ENCODE peak calls at places on chromosomes 6 and 20, in five cellular contexts. A is GM23338, H is hepatocyte, M is Karpas-422, Y is MM.1S. F is an unnamed sample. For H4K20me1 and H3K9me2, the result is how much of the 10 kb centered on the place peaks cover.

GRCh38 chr20:46040902-46041535 is 12.0 kb downstream of the SLC12A5 start:
- DNase-seq in H (peak), A (peak), Y (peak), M (peak), F (peak)

GRCh38 chr6:120966321-120966720 is 368.0 kb downstream of the TBC1D32 start:
- DNase-seq in H (no peak), A (no peak), M (no peak), Y (no peak), F (no peak)

GRCh38 chr6:137901454-137901853 is 34.4 kb downstream of the TNFAIP3 start:
- DNase-seq in A (no peak), H (peak), Y (no peak), M (no peak), F (no peak)

GRCh38 chr20:59735486-59735885 is 131.1 kb downstream of the PHACTR3 start:
- DNase-seq in H (no peak), A (no peak), M (no peak), Y (no peak), F (no peak)

GRCh38 chr6:81331526-81331925 is 421.0 kb downstream of the TENT5A start:
- DNase-seq in Y (no peak), A (no peak), H (no peak), M (no peak), F (peak)

GRCh38 chr6:100488231-100488630 is 23.5 kb upstream of the SIM1 start:
- DNase-seq in H (no peak), Y (no peak), M (no peak), A (no peak), F (no peak)

GRCh38 chr6:145688493-145688905 is 46.8 kb downstream of the EPM2A start:
- DNase-seq in A (no peak), Y (no peak), M (no peak), H (no peak), F (peak)

GRCh38 chr6:37705239-37706051 is 7.8 kb upstream of the MDGA1 start:
- DNase-seq in A (peak), H (peak), Y (peak), M (peak), F (peak)

GRCh38 chr6:30213999-30214982 is 1.1 kb upstream of the TRIM26 start:
- DNase-seq in A (peak), M (peak), H (peak), Y (peak), F (peak)

GRCh38 chr6:6927437-6928361 is 180.1 kb upstream of the RREB1 start:
- DNase-seq in M (no peak), Y (no peak), A (peak), H (no peak), F (peak)

GRCh38 chr6:140438346-140438735 is 1063.9 kb upstream of the CITED2 start:
- DNase-seq in M (no peak), Y (no peak), H (no peak), A (no peak), F (peak)

GRCh38 chr20:46757754-46758678 is 48.6 kb downstream of the SLC2A10 start:
- DNase-seq in Y (peak), M (peak), A (peak), H (peak), F (peak)

GRCh38 chr6:143596857-143597256 is 80.9 kb upstream of the PHACTR2 start:
- DNase-seq in H (peak), M (no peak), Y (no peak), A (peak), F (peak)

GRCh38 chr6:167047554-167047953 is 48.4 kb downstream of the CEP43 start:
- DNase-seq in Y (peak), H (no peak), M (peak), A (no peak), F (no peak)

GRCh38 chr6:44237813-44238433 is 9.0 kb upstream of the HSP90AB1 start:
- DNase-seq in Y (peak), M (peak), H (peak), A (peak), F (peak)

GRCh38 chr6:156694679-156695078 is 82.5 kb upstream of the ARID1B start:
- DNase-seq in Y (no peak), H (no peak), A (no peak), M (no peak), F (no peak)

GRCh38 chr20:36435799-36436541 is 105.3 kb upstream of the MYL9 start:
- DNase-seq in A (peak), H (peak), M (peak), Y (no peak), F (peak)

GRCh38 chr6:136889271-136890193 is 32.6 kb upstream of the SLC35D3 start:
- DNase-seq in A (no peak), Y (no peak), M (peak), H (no peak), F (no peak)

GRCh38 chr20:17747431-17747846 is 47.7 kb downstream of the BANF2 start:
- DNase-seq in A (no peak), M (no peak), H (peak), Y (no peak), F (peak)

GRCh38 chr6:50185006-50185405 is 135.3 kb upstream of the DEFB112 start:
- DNase-seq in H (peak), M (peak), A (peak), Y (no peak), F (no peak)

GRCh38 chr20:25084616-25085187 is 2.8 kb upstream of the VSX1 start:
- DNase-seq in M (no peak), H (no peak), Y (no peak), A (peak), F (no peak)

GRCh38 chr20:45392733-45393132 is 14.6 kb upstream of the TP53TG5 start:
- DNase-seq in H (no peak), M (no peak), A (peak), Y (no peak), F (no peak)

GRCh38 chr6:135146160-135146920 is 34.8 kb upstream of the MYB start:
- DNase-seq in A (peak), H (no peak), Y (no peak), M (no peak), F (peak)

DNA sequence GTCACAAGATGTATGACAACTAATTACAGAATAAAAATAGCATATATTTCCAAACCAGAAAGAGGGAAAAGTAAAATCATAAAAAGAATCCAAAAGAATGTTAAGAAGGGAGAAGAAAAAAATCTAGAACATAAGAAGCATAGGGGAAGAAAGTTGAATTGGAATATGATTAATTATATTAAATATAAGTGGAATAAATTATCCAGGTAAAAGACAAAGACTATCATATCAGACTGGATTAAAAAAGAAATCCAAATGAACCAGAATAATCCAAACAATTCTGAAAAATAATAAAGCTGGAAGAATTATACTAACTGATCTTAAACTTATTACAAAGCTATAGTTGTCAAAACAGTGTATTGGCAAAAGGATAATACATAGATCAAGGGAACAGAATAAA is 23.6 kb downstream of the CSNK2A1 start:
- DNase-seq in H (no peak), A (no peak), M (no peak), Y (no peak), F (no peak)
- H4K20me1 ChIP-seq in H (half or more), A (half or more), M (under half), Y (under half), F (under half)

GRCh38 chr20:61083431-61083830 is 168.6 kb upstream of the CDH4 start:
- DNase-seq in A (no peak), H (no peak), M (no peak), Y (no peak), F (no peak)
- H3K4me2 ChIP-seq in A (no peak), H (no peak), M (no peak), Y (no peak), F (no peak)

GRCh38 chr6:13716955-13717295 is 5.3 kb upstream of the RANBP9 start:
- DNase-seq in Y (no peak), A (no peak), M (no peak), H (no peak), F (no peak)
- H3K9me2 ChIP-seq in Y (under half), A (under half), M (under half), H (under half), F (under half)

DNA sequence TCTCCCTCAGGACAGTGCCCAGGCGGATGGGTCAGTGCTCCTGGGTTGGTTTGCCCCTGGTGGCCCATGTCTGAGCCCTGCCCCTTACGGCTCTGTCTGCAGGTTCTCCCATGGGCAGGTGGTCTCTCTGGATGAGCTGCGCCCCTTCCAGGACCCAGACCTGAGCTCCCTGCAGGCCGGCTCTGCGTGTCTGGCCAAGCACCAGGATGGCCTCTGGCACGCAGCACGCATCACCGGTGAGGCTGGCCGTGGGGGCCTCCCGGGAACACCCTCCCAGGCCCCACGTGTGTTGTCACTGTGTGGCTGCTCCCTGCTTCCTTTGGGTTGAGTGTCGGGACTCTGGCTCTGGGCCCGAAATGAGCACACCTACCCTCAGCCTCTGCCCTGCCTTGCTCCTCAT is 3.3 kb upstream of the LIME1 start:
- DNase-seq in Y (no peak), H (no peak), A (no peak), M (no peak), F (no peak)
- H4K20me1 ChIP-seq in Y (under half), H (under half), A (under half), M (under half), F (under half)

GRCh38 chr6:149749594-149750135 is at the start of gene PCMT1:
- DNase-seq in H (peak), A (peak), Y (peak), M (peak), F (peak)

GRCh38 chr6:149751239-149751638 is 1.7 kb downstream of the PCMT1 start:
- DNase-seq in Y (no peak), M (peak), H (no peak), A (no peak), F (no peak)

GRCh38 chr6:149750136-149750609 is 632 bp downstream of the PCMT1 start:
- DNase-seq in A (peak), M (peak), H (peak), Y (peak), F (peak)

DNA sequence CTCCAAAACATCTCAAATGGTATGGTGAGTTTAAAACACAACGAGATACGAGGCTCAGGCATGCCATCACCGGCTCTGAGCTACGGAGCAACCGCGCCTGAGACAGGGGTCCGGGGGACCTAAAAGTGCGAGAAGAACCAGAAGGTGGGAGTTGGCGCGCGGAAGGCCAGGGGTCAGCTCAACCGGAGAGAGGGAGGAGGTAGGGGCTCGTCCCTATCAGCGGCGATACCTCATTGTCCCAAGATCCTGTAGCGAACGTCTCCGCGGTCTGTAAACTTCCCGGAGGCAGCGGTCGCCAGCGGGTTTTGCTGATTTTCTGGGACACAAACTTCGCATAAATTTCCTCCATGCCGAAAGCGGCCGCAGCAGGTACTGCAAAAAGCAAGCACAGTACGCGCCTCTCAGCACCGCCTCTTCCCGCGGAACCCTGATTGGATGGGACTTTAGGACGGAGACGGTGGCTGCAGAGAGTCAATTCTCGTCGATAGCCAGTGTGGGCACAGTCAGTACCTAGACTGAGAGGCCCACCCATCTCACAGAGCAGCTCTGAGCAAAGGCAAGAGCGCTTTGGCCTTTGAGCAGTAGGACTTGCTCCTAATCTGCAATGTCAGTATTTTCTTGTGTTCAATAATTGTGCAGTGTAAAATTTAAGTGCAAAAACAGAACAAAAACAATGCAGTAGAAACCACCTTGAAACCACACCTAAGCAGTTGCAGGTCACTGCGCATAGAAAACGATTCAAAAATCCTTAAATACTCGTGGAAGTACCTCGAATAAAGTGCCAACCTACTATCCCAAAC is at the start of gene NUP43:
- DNase-seq in H (peak), Y (peak), M (peak), A (peak), F (peak)
- H3K4me2 ChIP-seq in H (peak), Y (peak), M (peak), A (peak), F (peak)